ENCODE peak calls at places on chromosomes 12 and 14, in six cellular contexts. I is prostate gland, R is AG04450, W is left ventricle myocardium inferior, K is uterus, L is GM23338. O is an unnamed sample.

GRCh38 chr14:106872619-106873446 is 1346.5 kb downstream of the TMEM121 start:
- DNase-seq in K (peak; percentile 36), L (peak; percentile 3), I (peak; percentile 67), W (peak; percentile 39), R (no peak), O (peak; percentile 45)

GRCh38 chr12:24034160-24034559 is 84.7 kb upstream of the SOX5 start:
- DNase-seq in I (no peak), L (no peak), W (no peak), R (no peak), K (no peak), O (no peak)

GRCh38 chr14:64478634-64479250 is 13.4 kb downstream of the AKAP5 start:
- DNase-seq in I (no peak), K (no peak), W (no peak), L (no peak), R (no peak), O (no peak)

GRCh38 chr12:462936-463705 is 3.4 kb downstream of the B4GALNT3 start:
- DNase-seq in R (no peak), I (peak; percentile 21), L (no peak), K (no peak), W (no peak), O (no peak)

GRCh38 chr14:105385322-105385637 is 13.1 kb upstream of the TEX22 start:
- DNase-seq in L (no peak), R (no peak), W (peak; percentile 13), K (no peak), I (no peak), O (no peak)

GRCh38 chr14:23186913-23187654 is 3.6 kb upstream of the SLC7A8 start:
- DNase-seq in I (peak; percentile 58), L (peak; percentile 70), K (peak; percentile 46), W (no peak), R (peak; percentile 47), O (no peak)

GRCh38 chr12:12443482-12443881 is 86.6 kb downstream of the BORCS5 start:
- DNase-seq in R (no peak), W (peak; percentile 55), I (peak; percentile 80), L (no peak), K (peak; percentile 65), O (peak; percentile 47)

GRCh38 chr12:7439579-7440505 is 4.1 kb downstream of the CD163L1 start:
- DNase-seq in L (peak; percentile 88), I (no peak), W (no peak), K (no peak), R (peak; percentile 11), O (no peak)

GRCh38 chr14:98798099-98798498 is 473.9 kb downstream of the BCL11B start:
- DNase-seq in K (no peak), W (no peak), L (no peak), I (peak; percentile 21), R (no peak), O (no peak)

GRCh38 chr14:56708704-56709103 is 101.6 kb downstream of the OTX2 start:
- DNase-seq in W (no peak), K (no peak), L (no peak), R (no peak), I (no peak), O (no peak)

GRCh38 chr12:26803552-26803951 is 29.4 kb downstream of the ITPR2 start:
- DNase-seq in R (no peak), K (no peak), W (no peak), L (no peak), I (no peak), O (no peak)

GRCh38 chr14:94179244-94179643 is 5.1 kb downstream of the PPP4R4 start:
- DNase-seq in W (no peak), R (no peak), I (no peak), L (no peak), K (no peak), O (no peak)

GRCh38 chr12:50918584-50919316 is 33.6 kb upstream of the HIGD1C start:
- DNase-seq in L (no peak), K (no peak), I (no peak), R (peak; percentile 15), W (no peak), O (no peak)

GRCh38 chr12:75526655-75527511 is 15.5 kb upstream of the KRR1 start:
- DNase-seq in W (no peak), I (no peak), K (no peak), L (peak; percentile 61), R (peak; percentile 71), O (no peak)

GRCh38 chr12:69405466-69405865 is 45.9 kb downstream of the YEATS4 start:
- DNase-seq in I (no peak), R (peak; percentile 80), K (peak; percentile 26), W (no peak), L (no peak), O (no peak)

GRCh38 chr14:100851946-100852620 is 26.2 kb downstream of the MEG3 start:
- DNase-seq in L (no peak), I (no peak), W (no peak), R (no peak), K (peak; percentile 36), O (peak; percentile 19)

GRCh38 chr14:64541261-64541970 is 875 bp downstream of the HSPA2 start:
- DNase-seq in L (peak; percentile 66), K (peak; percentile 32), I (no peak), R (no peak), W (peak; percentile 23), O (peak; percentile 28)

GRCh38 chr12:32569256-32569655 is 109.8 kb upstream of the DNM1L start:
- DNase-seq in I (no peak), W (no peak), L (no peak), R (no peak), K (no peak), O (no peak)

GRCh38 chr14:77053046-77053841 is 24.7 kb upstream of the IRF2BPL start:
- DNase-seq in L (peak; percentile 92), I (peak; percentile 69), R (no peak), W (peak; percentile 80), K (peak; percentile 78), O (peak; percentile 86)

GRCh38 chr14:90388437-90388836 is 8.4 kb upstream of the CALM1 start:
- DNase-seq in R (peak; percentile 57), I (no peak), K (no peak), L (peak; percentile 74), W (no peak), O (no peak)

GRCh38 chr12:272942-273906 is 10.6 kb upstream of the SLC6A13 start:
- DNase-seq in L (no peak), K (no peak), I (no peak), R (no peak), W (no peak), O (no peak)

GRCh38 chr12:102548543-102548942 is 68.2 kb upstream of the IGF1 start:
- DNase-seq in L (no peak), W (peak; percentile 22), I (no peak), K (peak; percentile 62), R (no peak), O (peak; percentile 86)

DNA sequence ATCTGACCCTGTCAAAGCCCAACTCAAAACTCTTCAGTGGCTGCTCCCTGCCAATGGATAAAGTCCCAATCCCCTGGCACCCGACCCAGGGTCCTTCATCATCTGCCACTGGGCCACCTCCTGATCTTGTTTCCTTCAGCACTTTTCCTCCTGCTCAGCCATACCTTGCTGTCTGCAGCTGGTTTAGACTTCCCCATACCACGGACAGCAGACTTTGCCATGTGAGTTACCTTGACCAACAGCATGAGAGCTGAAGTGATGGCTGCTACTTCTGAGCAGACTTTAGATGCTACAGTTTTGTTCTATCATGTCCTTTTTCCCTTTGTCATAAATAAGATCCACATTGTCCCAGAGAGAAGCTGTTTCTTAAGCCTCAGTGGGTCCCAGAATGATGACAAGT is 33.3 kb upstream of the STON2 start:
- DNase-seq in L (no peak), R (no peak), I (no peak), K (no peak), W (no peak), O (no peak)
- H3K27ac ChIP-seq in L (no peak overlapping the region), R (no peak overlapping the region), I (no peak overlapping the region), K (no peak overlapping the region), W (no peak overlapping the region), O (no peak overlapping the region)

DNA sequence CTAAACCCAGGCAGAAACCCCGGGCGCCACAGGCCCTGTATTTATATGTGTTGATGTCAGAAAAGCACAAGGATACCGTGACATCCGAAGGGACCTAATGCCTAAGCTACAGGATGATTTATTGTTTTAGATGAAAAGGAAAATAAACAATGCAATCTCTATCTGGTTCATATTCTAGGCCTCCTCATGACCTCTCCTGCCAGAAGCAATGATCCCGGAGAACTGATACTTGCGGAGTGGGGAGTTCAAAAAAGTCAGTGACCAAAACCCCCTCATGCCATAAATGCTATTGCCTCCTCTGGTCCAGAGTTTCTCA is 849 bp upstream of the CSRP2 start:
- DNase-seq in I (peak; percentile 23), R (no peak), K (no peak), W (no peak), L (no peak), O (no peak)
- TF ChIP-seq CTCF in I (no peak), R (no peak), K (no peak), W (no peak), L (no peak), O (no peak)

DNA sequence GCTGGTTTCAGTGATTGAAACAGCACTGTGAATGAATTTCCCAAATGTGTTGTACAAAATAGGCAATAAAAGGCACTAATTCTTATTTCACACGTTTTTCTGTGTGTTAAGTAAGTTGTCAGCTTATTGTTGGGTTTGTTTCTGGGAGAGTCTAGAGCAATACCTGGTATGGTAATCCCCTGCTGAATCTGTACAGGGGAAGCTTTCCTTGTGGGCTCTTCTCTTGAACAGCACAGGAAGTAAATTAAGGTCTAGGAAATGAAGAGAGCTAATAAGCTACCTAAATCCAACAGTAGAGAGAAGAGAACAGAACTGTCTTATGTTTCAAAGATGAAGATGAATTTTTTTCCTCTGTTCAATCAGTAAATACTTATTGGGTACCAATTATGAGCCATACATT is 406.7 kb downstream of the TMTC2 start:
- DNase-seq in K (no peak), I (no peak), R (no peak), L (no peak), W (no peak), O (no peak)
- H3K27ac ChIP-seq in K (no peak overlapping the region), I (no peak overlapping the region), R (no peak overlapping the region), L (no peak overlapping the region), W (no peak overlapping the region), O (no peak overlapping the region)

GRCh38 chr12:88113871-88114270 is 28.0 kb downstream of the CEP290 start:
- DNase-seq in K (no peak), W (no peak), R (no peak), I (no peak), L (no peak), O (no peak)

GRCh38 chr12:88108021-88108420 is 33.9 kb downstream of the CEP290 start:
- DNase-seq in R (no peak), L (no peak), W (no peak), I (no peak), K (no peak), O (no peak)

GRCh38 chr12:88111074-88111652 is 30.7 kb downstream of the CEP290 start:
- DNase-seq in I (no peak), R (no peak), L (peak; percentile 57), W (no peak), K (no peak), O (no peak)
- TF ChIP-seq CTCF in I (no peak), R (peak; percentile 38), L (no peak), W (peak; percentile 55), K (peak; percentile 53), O (no peak)

O was measured in ovary.